ENCODE peak calls at places on chromosomes 1 and 21, in six cellular contexts. B, J, K, H, R and Y are unnamed samples.

GRCh38 chr1:38060557-38060956 is 14.0 kb upstream of the POU3F1 start:
- DNase-seq in K (no peak), R (no peak), J (no peak), H (no peak), B (no peak), Y (no peak)

GRCh38 chr1:92085727-92086126 is 5.6 kb downstream of the BTBD8 start:
- DNase-seq in B (no peak), H (no peak), K (peak; percentile 4), J (no peak), R (no peak), Y (no peak)

GRCh38 chr1:56188216-56188615 is 391.1 kb downstream of the PLPP3 start:
- DNase-seq in J (no peak), B (no peak), K (no peak), R (no peak), H (no peak), Y (no peak)

GRCh38 chr1:186841599-186841998 is 12.8 kb downstream of the PLA2G4A start:
- DNase-seq in H (no peak), J (no peak), B (no peak), R (no peak), K (peak; percentile 19), Y (no peak)

GRCh38 chr1:7218210-7218832 is 433.1 kb downstream of the CAMTA1 start:
- DNase-seq in H (no peak), J (no peak), K (peak; percentile 67), R (peak; percentile 54), B (no peak), Y (peak; percentile 41)

GRCh38 chr1:154327466-154328317 is 2.4 kb downstream of the ATP8B2 start:
- DNase-seq in H (no peak), K (no peak), J (peak; percentile 44), R (no peak), B (no peak), Y (peak; percentile 70)

GRCh38 chr21:43313221-43313938 is 113.6 kb downstream of the SIK1 start:
- DNase-seq in H (no peak), K (no peak), R (no peak), J (no peak), B (no peak), Y (peak; percentile 53)

GRCh38 chr1:234745844-234746797 is 136.1 kb upstream of the IRF2BP2 start:
- DNase-seq in H (no peak), R (peak; percentile 62), B (no peak), K (peak; percentile 58), J (no peak), Y (no peak)

GRCh38 chr1:173508541-173508940 is 31.4 kb downstream of the PRDX6 start:
- DNase-seq in H (no peak), J (no peak), R (no peak), K (no peak), B (no peak), Y (no peak)

GRCh38 chr1:157135646-157136045 is 2.5 kb downstream of the ETV3 start:
- DNase-seq in J (no peak), H (no peak), K (no peak), B (no peak), R (no peak), Y (no peak)

GRCh38 chr1:226827458-226827857 is 43.0 kb upstream of the PSEN2 start:
- DNase-seq in J (peak; percentile 27), R (peak; percentile 9), B (peak; percentile 68), K (peak; percentile 33), H (no peak), Y (no peak)

GRCh38 chr1:3518256-3518655 is 63.8 kb downstream of the ARHGEF16 start:
- DNase-seq in R (no peak), K (peak; percentile 39), J (no peak), H (no peak), B (no peak), Y (peak; percentile 32)

GRCh38 chr1:26391450-26391849 is 18.9 kb upstream of the ZNF683 start:
- DNase-seq in J (no peak), B (no peak), R (peak; percentile 45), H (no peak), K (peak; percentile 79), Y (peak; percentile 46)

GRCh38 chr1:157105988-157106812 is 6.6 kb upstream of the ETV3L start:
- DNase-seq in B (peak; percentile 23), R (peak; percentile 85), K (peak; percentile 93), J (peak; percentile 41), H (peak; percentile 41), Y (peak; percentile 80)

GRCh38 chr1:223147858-223148257 is 4.8 kb upstream of the TLR5 start:
- DNase-seq in K (no peak), R (no peak), B (no peak), H (no peak), J (no peak), Y (no peak)

GRCh38 chr1:154603317-154603716 is 4.7 kb downstream of the ADAR start:
- DNase-seq in J (no peak), H (no peak), R (no peak), K (no peak), B (no peak), Y (no peak)

GRCh38 chr1:178300350-178300699 is 196.4 kb downstream of the CLEC20A start:
- DNase-seq in J (no peak), H (no peak), K (no peak), R (no peak), B (no peak), Y (no peak)

GRCh38 chr21:26966978-26967913 is at the start of gene ADAMTS5:
- DNase-seq in J (peak; percentile 25), B (peak; percentile 35), R (peak; percentile 66), K (peak; percentile 88), H (no peak), Y (no peak)

GRCh38 chr1:247905181-247905580 is 9.8 kb downstream of the OR2W3 start:
- DNase-seq in J (no peak), H (no peak), B (no peak), K (no peak), R (no peak), Y (no peak)

GRCh38 chr1:172499636-172500141 is 33.3 kb upstream of the SUCO start:
- DNase-seq in H (no peak), B (peak; percentile 6), R (no peak), K (peak; percentile 7), J (no peak), Y (no peak)

GRCh38 chr1:62796151-62796680 is 12.3 kb downstream of the ATG4C start:
- DNase-seq in H (no peak), R (no peak), K (no peak), J (no peak), B (no peak), Y (no peak)

GRCh38 chr21:41634858-41635257 is 126.9 kb upstream of the TMPRSS2 start:
- DNase-seq in K (peak; percentile 88), H (no peak), J (no peak), B (no peak), R (peak; percentile 63), Y (no peak)

GRCh38 chr1:2799811-2800663 is 1.5 kb downstream of the TTC34 start:
- DNase-seq in R (no peak), H (no peak), B (no peak), K (no peak), J (no peak), Y (no peak)

DNA sequence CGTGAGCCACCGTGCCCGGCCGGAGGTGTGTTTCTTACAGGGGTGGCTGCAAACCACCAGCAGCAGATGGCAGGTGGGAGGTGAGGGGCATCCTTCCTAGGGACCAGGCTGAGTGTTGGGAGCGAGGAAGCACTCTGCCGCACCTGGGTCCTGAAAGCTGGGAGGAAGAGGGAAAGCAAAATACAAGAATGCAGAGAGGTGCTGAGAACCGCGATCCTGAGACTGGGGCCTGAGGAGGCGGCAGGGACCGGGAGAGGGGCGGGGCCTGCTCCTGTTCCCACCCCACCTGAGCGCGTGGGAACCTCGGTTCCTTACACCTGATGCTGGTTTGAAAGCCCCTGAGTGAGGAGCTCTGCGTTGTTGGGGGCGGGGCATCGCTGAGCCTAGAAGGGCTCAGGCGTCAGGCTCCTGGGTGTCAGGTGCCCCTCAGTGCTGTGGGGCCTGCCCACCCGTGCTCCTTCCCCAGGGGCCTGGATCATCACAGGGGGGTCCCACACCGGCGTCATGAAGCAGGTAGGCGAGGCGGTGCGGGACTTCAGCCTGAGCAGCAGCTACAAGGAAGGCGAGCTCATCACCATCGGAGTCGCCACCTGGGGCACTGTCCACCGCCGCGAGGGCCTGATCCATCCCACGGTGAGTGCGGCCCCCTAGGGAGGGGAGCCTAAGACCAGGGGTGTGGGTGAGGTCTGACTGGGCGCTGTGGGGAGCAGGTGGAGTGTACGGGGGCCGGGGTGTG is 15.5 kb downstream of the TRPM2 start:
- DNase-seq in K (no peak), R (no peak), H (no peak), B (no peak), J (no peak), Y (no peak)
- H3K4me3 ChIP-seq in K (no peak overlapping the region), R (no peak overlapping the region), H (no peak overlapping the region), B (no peak overlapping the region), J (no peak overlapping the region), Y (no peak overlapping the region)

GRCh38 chr1:39539252-39539790 is 37.3 kb downstream of the PABPC4 start:
- DNase-seq in J (peak; percentile 70), K (peak; percentile 86), B (peak; percentile 70), R (peak; percentile 73), H (peak; percentile 27), Y (peak; percentile 78)
- TF ChIP-seq CTCF in J (peak; percentile 83), K (peak; percentile 86), B (peak; percentile 92), R (peak; percentile 92), H (peak; percentile 89), Y (peak; percentile 95)

GRCh38 chr1:183030053-183030452 is 6.8 kb downstream of the LAMC1 start:
- DNase-seq in R (no peak), K (peak; percentile 71), H (no peak), J (no peak), B (no peak), Y (peak; percentile 64)

GRCh38 chr1:183027031-183027430 is 3.8 kb downstream of the LAMC1 start:
- DNase-seq in B (no peak), K (no peak), J (no peak), H (no peak), R (no peak), Y (peak; percentile 23)

GRCh38 chr1:183027791-183028190 is 4.6 kb downstream of the LAMC1 start:
- DNase-seq in B (no peak), H (no peak), R (no peak), K (no peak), J (no peak), Y (peak; percentile 41)

GRCh38 chr1:183032122-183032921 is 9.1 kb downstream of the LAMC1 start:
- DNase-seq in J (no peak), B (no peak), R (peak; percentile 63), H (no peak), K (no peak), Y (peak; percentile 11)

DNA sequence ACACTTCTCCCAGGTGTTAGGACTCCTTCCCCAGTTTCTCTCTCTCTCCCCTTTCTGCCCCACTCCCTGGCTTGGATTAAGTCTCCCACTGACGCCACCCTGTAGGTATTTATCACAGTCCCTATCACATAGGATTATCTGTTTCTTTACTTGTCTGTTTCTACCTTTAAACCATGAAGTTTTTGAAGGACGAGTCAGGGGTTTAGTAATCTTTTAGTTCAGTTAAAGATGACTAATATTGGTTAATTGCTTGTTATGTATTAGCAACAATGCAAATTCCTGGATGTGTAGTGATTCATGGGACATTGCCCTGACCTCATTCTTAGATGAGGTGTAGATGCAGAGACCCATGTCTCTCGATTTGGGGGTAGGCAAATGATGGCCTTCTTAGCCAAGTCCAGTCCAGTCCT is 6.4 kb downstream of the LAMC1 start:
- DNase-seq in R (peak; percentile 55), B (no peak), J (no peak), K (peak; percentile 81), H (no peak), Y (no peak)
- H3K4me3 ChIP-seq in R (no peak overlapping the region), B (no peak overlapping the region), J (peak overlapping the region; percentile 14), K (no peak overlapping the region), H (no peak overlapping the region), Y (no peak overlapping the region)

DNA sequence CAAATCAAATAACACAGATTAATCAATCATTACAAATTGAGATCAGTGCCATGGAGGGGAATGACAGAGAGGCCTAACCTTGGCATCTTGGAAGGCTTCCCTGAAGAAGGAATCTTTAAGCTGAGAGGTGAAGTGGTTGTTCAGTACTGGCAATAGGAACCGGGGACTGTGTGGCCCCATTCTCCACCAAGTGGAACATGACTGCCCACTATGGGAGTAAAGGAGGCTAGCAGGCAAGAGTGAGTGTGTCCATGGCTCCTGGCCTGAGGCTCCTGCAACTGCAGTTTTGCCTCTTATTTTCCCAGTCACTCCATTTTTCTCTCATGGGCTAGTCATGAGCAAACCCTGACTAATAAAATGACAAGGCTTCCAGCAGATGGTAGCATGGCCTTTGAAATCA is 112.2 kb upstream of the GJB5 start:
- DNase-seq in R (no peak), B (no peak), K (no peak), H (no peak), J (no peak), Y (no peak)
- TF ChIP-seq CTCF in R (no peak), B (no peak), K (no peak), H (no peak), J (no peak), Y (no peak)